ENCODE peak calls at places on chromosomes 1 and 21, in four cellular contexts. R is HepG2, N is spleen, H is stomach. A is an unnamed sample. For H3K36me3, the result is how much of the 10 kb centered on the place peaks cover.

GRCh38 chr21:18608226-18608625 is 204.6 kb upstream of the TMPRSS15 start:
- DNase-seq in R (no peak), H (no peak), N (no peak), A (no peak)

GRCh38 chr21:29453511-29453910 is 154.8 kb downstream of the BACH1 start:
- DNase-seq in R (no peak), H (no peak), N (no peak), A (no peak)

GRCh38 chr1:60747321-60747720 is 335.0 kb upstream of the NFIA start:
- DNase-seq in H (no peak), R (no peak), N (no peak), A (no peak)

GRCh38 chr1:14724697-14725096 is 126.2 kb downstream of the KAZN start:
- DNase-seq in R (no peak), N (no peak), H (no peak), A (no peak)

GRCh38 chr1:201032408-201032807 is 8.9 kb upstream of the KIF21B start:
- DNase-seq in H (no peak), R (no peak), N (no peak), A (no peak)

GRCh38 chr1:62245201-62245600 is 50.6 kb downstream of the L1TD1 start:
- DNase-seq in H (no peak), N (no peak), R (no peak), A (no peak)

GRCh38 chr1:242086093-242086492 is 87.2 kb upstream of the MAP1LC3C start:
- DNase-seq in N (no peak), H (no peak), R (no peak), A (no peak)

GRCh38 chr21:39319814-39320332 is 6.4 kb upstream of the BRWD1 start:
- DNase-seq in H (no peak), R (no peak), N (no peak), A (no peak)

GRCh38 chr1:220219136-220219442 is 53.2 kb downstream of the RAB3GAP2 start:
- DNase-seq in R (no peak), H (no peak), N (no peak), A (no peak)

GRCh38 chr1:1761504-1762376 is 16.5 kb downstream of the NADK start:
- DNase-seq in R (no peak), H (no peak), N (peak), A (no peak)

GRCh38 chr1:175591083-175591743 is 152.2 kb downstream of the TNR start:
- DNase-seq in H (no peak), R (no peak), N (no peak), A (no peak)

GRCh38 chr1:234585333-234586055 is 24.5 kb downstream of the IRF2BP2 start:
- DNase-seq in N (no peak), H (no peak), R (no peak), A (peak)

GRCh38 chr21:45640888-45641479 is 2.5 kb upstream of the PCBP3 start:
- DNase-seq in H (no peak), N (peak), R (no peak), A (peak)

GRCh38 chr1:154712166-154712838 is 104.3 kb upstream of the ADAR start:
- DNase-seq in N (no peak), H (no peak), R (no peak), A (no peak)

GRCh38 chr21:34707876-34708325 is 39.1 kb downstream of the CLIC6 start:
- DNase-seq in R (no peak), H (no peak), N (no peak), A (no peak)

GRCh38 chr21:16330340-16331319 is 600.8 kb downstream of the USP25 start:
- DNase-seq in H (no peak), N (no peak), R (peak), A (no peak)

GRCh38 chr1:56034847-56035483 is 544.4 kb downstream of the PLPP3 start:
- DNase-seq in R (no peak), H (no peak), N (no peak), A (no peak)

GRCh38 chr1:114094303-114094663 is 59.4 kb downstream of the SYT6 start:
- DNase-seq in N (no peak), H (no peak), R (no peak), A (no peak)

GRCh38 chr1:93976711-93977328 is 67.6 kb upstream of the GCLM start:
- DNase-seq in H (no peak), R (no peak), N (no peak), A (no peak)

GRCh38 chr1:229600229-229600628 is 25.7 kb downstream of the TAF5L start:
- DNase-seq in R (no peak), H (no peak), N (no peak), A (no peak)

GRCh38 chr1:116990612-116991151 is 10.9 kb upstream of the CD101 start:
- DNase-seq in N (no peak), H (no peak), R (no peak), A (peak)

GRCh38 chr1:111203681-111204210 is 3.3 kb upstream of the DENND2D start:
- DNase-seq in N (peak), R (no peak), H (peak), A (peak)

GRCh38 chr1:9340172-9340854 is 47.6 kb downstream of the SPSB1 start:
- DNase-seq in N (no peak), R (no peak), H (no peak), A (no peak)

GRCh38 chr1:226034482-226034881 is 28.0 kb upstream of the H3-3A start:
- DNase-seq in R (peak), N (peak), H (peak), A (peak)

GRCh38 chr1:95206514-95206913 is 27.5 kb upstream of the RWDD3 start:
- DNase-seq in R (no peak), N (no peak), H (no peak), A (no peak)

GRCh38 chr21:26845066-26845749 is at the start of gene ADAMTS1:
- DNase-seq in N (peak), H (peak), R (peak), A (peak)

GRCh38 chr1:85607913-85608250 is 27.3 kb downstream of the CCN1 start:
- DNase-seq in N (no peak), H (no peak), R (no peak), A (no peak)

GRCh38 chr1:51719146-51719545 is 102.3 kb downstream of the OSBPL9 start:
- DNase-seq in R (no peak), H (no peak), N (no peak), A (no peak)

GRCh38 chr1:23417570-23417969 is 7.0 kb downstream of the TCEA3 start:
- DNase-seq in H (peak), R (peak), N (no peak), A (no peak)

GRCh38 chr1:26541816-26542711 is 12.5 kb downstream of the RPS6KA1 start:
- DNase-seq in R (peak), H (peak), N (peak), A (peak)

GRCh38 chr1:221217029-221217428 is 337.8 kb downstream of the HLX start:
- DNase-seq in R (no peak), N (no peak), H (no peak), A (no peak)

GRCh38 chr21:42833859-42834729 is 45.2 kb downstream of the WDR4 start:
- DNase-seq in R (no peak), N (peak), H (peak), A (no peak)

GRCh38 chr1:12167493-12168429 is 970 bp downstream of the TNFRSF1B start:
- DNase-seq in N (no peak), H (no peak), R (no peak), A (no peak)

GRCh38 chr1:110136911-110137310 is 13.4 kb upstream of the SLC6A17 start:
- DNase-seq in N (no peak), H (peak), R (peak), A (no peak)

GRCh38 chr21:44953628-44954021 is 13.8 kb downstream of the SLX9 start:
- DNase-seq in H (no peak), R (no peak), N (peak), A (no peak)

GRCh38 chr1:149888160-149888998 is 11.0 kb upstream of the BOLA1 start:
- DNase-seq in N (peak), H (peak), R (peak), A (peak)
- TF ChIP-seq POLR2AphosphoS5 in N (no peak), H (no peak), R (peak), A (peak)

GRCh38 chr1:37650173-37650572 is 15.5 kb upstream of the RSPO1 start:
- DNase-seq in R (no peak), N (peak), H (no peak), A (no peak)
- H3K36me3 ChIP-seq in R (under half), N (under half), H (under half), A (under half)

GRCh38 chr1:3195480-3195815 is 126.4 kb downstream of the PRDM16 start:
- DNase-seq in N (no peak), R (no peak), H (no peak), A (no peak)

GRCh38 chr1:3192825-3193224 is 123.8 kb downstream of the PRDM16 start:
- DNase-seq in H (no peak), R (peak), N (no peak), A (no peak)

GRCh38 chr1:3194760-3195479 is 125.9 kb downstream of the PRDM16 start:
- DNase-seq in H (no peak), R (no peak), N (no peak), A (no peak)

GRCh38 chr1:3192359-3192758 is 123.4 kb downstream of the PRDM16 start:
- DNase-seq in H (peak), N (no peak), R (peak), A (peak)

DNA sequence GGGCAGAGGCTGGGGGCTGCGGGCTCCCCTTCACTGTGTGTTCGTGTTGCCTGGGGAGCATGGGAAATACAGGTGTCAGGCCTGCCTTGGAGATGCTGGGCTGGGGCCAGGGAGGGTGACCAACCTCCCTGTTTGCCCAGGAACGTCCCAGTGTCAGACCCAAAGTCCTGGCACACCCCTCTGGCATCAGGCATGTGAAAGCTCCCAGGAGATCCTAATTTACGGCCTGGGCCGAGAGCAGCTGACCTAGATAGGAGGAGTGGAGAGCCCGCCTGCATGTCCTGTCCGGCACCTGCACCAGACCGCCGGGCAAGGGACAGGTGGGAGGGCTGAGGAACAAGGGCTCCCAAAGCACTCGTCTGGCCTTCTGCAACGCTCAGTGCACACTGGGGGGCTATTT is 124.8 kb downstream of the PRDM16 start:
- DNase-seq in N (no peak), H (no peak), R (no peak), A (no peak)
- TF ChIP-seq POLR2AphosphoS5 in N (no peak), H (no peak), R (no peak), A (no peak)

GRCh38 chr1:29167904-29168303 is 13.8 kb downstream of the SRSF4 start:
- DNase-seq in H (no peak), N (no peak), R (no peak), A (no peak)

GRCh38 chr1:29162476-29163138 is 19.1 kb downstream of the SRSF4 start:
- DNase-seq in H (no peak), N (no peak), R (no peak), A (peak)

GRCh38 chr1:29161977-29162376 is 19.7 kb downstream of the SRSF4 start:
- DNase-seq in H (no peak), R (no peak), N (no peak), A (no peak)

GRCh38 chr1:29164588-29164987 is 17.1 kb downstream of the SRSF4 start:
- DNase-seq in R (no peak), H (no peak), N (no peak), A (no peak)

DNA sequence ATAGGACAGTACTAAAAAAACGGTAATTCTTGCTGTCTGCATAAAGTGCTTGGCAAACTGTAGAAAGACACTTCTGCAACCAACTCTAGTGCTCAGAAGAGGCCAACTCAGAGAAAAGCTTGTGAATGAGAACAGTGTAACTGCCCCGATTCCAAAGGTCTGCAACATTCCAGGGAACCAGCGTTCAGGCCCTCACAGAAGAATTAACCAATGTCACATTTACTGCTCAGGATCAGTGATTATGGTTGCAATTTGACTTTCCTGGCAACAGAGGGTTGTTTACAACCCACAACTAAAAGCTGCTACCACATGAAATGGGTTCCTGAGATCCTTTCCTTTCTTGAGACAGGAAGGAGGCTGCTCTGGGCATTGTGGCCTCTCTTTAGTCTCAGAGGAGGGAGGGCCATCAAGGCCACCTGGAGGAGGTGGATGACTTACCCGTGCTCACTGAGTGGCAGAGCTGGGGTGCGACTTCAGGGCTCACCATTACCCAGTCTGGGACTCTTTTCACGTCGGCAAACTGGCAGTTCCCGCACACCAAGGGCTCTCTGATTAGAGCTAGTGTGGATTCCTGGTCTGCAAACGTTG is 15.3 kb downstream of the SRSF4 start:
- DNase-seq in R (peak), H (no peak), N (no peak), A (peak)
- H3K36me3 ChIP-seq in R (half or more), H (half or more), N (half or more), A (under half)

GRCh38 chr1:7232936-7233540 is 447.8 kb downstream of the CAMTA1 start:
- DNase-seq in N (no peak), H (no peak), R (no peak), A (no peak)
- TF ChIP-seq POLR2AphosphoS5 in N (no peak), H (no peak), R (no peak), A (no peak)